ENCODE peak calls at places on chromosomes 12 and 14, in six cellular contexts. K, C, R, Y, H and M are unnamed samples.

GRCh38 chr14:44170099-44170498 is 337.0 kb downstream of the FSCB start:
- DNase-seq in K (no peak), C (no peak), R (peak; percentile 50), Y (no peak), H (no peak), M (peak; percentile 2)

GRCh38 chr12:131159660-131160059 is 206.0 kb downstream of the ADGRD1 start:
- DNase-seq in K (no peak), C (no peak), R (no peak), Y (no peak), H (no peak), M (no peak)

GRCh38 chr14:103723176-103724081 is 7.8 kb downstream of the ZFYVE21 start:
- DNase-seq in K (no peak), C (no peak), R (peak; percentile 21), Y (no peak), H (no peak), M (no peak)

GRCh38 chr12:90253674-90254181 is 545.1 kb upstream of the ATP2B1 start:
- DNase-seq in K (peak; percentile 31), C (peak; percentile 9), R (peak; percentile 83), Y (peak; percentile 71), H (peak; percentile 70), M (peak; percentile 85)

GRCh38 chr14:78673845-78674244 is 503.7 kb downstream of the NRXN3 start:
- DNase-seq in K (no peak), C (no peak), R (no peak), Y (no peak), H (no peak), M (no peak)

GRCh38 chr12:104686196-104686595 is 229.4 kb downstream of the CHST11 start:
- DNase-seq in K (no peak), C (no peak), R (peak; percentile 39), Y (no peak), H (peak; percentile 63), M (no peak)

GRCh38 chr12:67107235-67107634 is 161.9 kb upstream of the CAND1 start:
- DNase-seq in K (no peak), C (no peak), R (no peak), Y (no peak), H (no peak), M (no peak)

GRCh38 chr14:60051690-60052324 is 39.9 kb upstream of the PCNX4 start:
- DNase-seq in K (no peak), C (no peak), R (peak; percentile 48), Y (no peak), H (peak; percentile 4), M (peak; percentile 5)

GRCh38 chr12:58847876-58848600 is 72.3 kb downstream of the LRIG3 start:
- DNase-seq in K (no peak), C (no peak), R (no peak), Y (no peak), H (no peak), M (no peak)

GRCh38 chr12:99984271-99985128 is at the start of gene ANKS1B:
- DNase-seq in K (no peak), C (peak; percentile 11), R (peak; percentile 49), Y (no peak), H (no peak), M (peak; percentile 17)

GRCh38 chr14:77181124-77181602 is 435 bp upstream of the TMEM63C start:
- DNase-seq in K (no peak), C (no peak), R (no peak), Y (no peak), H (no peak), M (no peak)

GRCh38 chr12:31325524-31325875 is 450 bp downstream of the SINHCAF start:
- DNase-seq in K (peak; percentile 6), C (peak; percentile 12), R (no peak), Y (no peak), H (no peak), M (no peak)

GRCh38 chr14:51638071-51638944 is 13.4 kb upstream of the FRMD6 start:
- DNase-seq in K (no peak), C (no peak), R (peak; percentile 68), Y (peak; percentile 16), H (no peak), M (peak; percentile 74)

GRCh38 chr12:120652671-120653435 is 12.4 kb downstream of the CABP1 start:
- DNase-seq in K (no peak), C (no peak), R (no peak), Y (no peak), H (no peak), M (no peak)

GRCh38 chr12:29073631-29074239 is 75.3 kb upstream of the FAR2 start:
- DNase-seq in K (no peak), C (no peak), R (peak; percentile 70), Y (no peak), H (peak; percentile 38), M (peak; percentile 55)

GRCh38 chr14:102817942-102818940 is 41.0 kb downstream of the TRAF3 start:
- DNase-seq in K (no peak), C (no peak), R (no peak), Y (no peak), H (peak; percentile 26), M (no peak)